ENCODE peak calls at places on chromosomes 5 and 9, in five cellular contexts. I is effector memory CD4-positive, alpha-beta T cell; T is neural progenitor cell; X is spleen; V is PC-9. Y is an unnamed sample.

GRCh38 chr9:36137392-36138004 is 965 bp downstream of the GLIPR2 start:
- DNase-seq in I (no peak), T (peak), X (no peak), V (no peak), Y (no peak)

GRCh38 chr9:4849364-4849763 is 56.6 kb downstream of the RCL1 start:
- DNase-seq in I (no peak), T (no peak), X (no peak), V (no peak), Y (no peak)

GRCh38 chr5:174503461-174504265 is 220.7 kb upstream of the MSX2 start:
- DNase-seq in I (no peak), T (no peak), X (no peak), V (peak), Y (no peak)

GRCh38 chr9:38039090-38039906 is 29.7 kb downstream of the SHB start:
- DNase-seq in I (no peak), T (no peak), X (no peak), V (peak), Y (no peak)

GRCh38 chr5:175465282-175465681 is 13.1 kb upstream of the SFXN1 start:
- DNase-seq in I (no peak), T (no peak), X (no peak), V (no peak), Y (no peak)

GRCh38 chr5:127960126-127960744 is 123.3 kb upstream of the SLC12A2 start:
- DNase-seq in I (no peak), T (no peak), X (no peak), V (no peak), Y (no peak)

GRCh38 chr5:170896779-170897178 is 35.0 kb downstream of the RANBP17 start:
- DNase-seq in I (no peak), T (peak), X (peak), V (no peak), Y (no peak)

GRCh38 chr9:130837002-130837511 is 2.0 kb downstream of the ABL1 start:
- DNase-seq in I (no peak), T (no peak), X (no peak), V (no peak), Y (no peak)

GRCh38 chr5:51468196-51468595 is 84.9 kb downstream of the ISL1 start:
- DNase-seq in I (no peak), T (peak), X (no peak), V (no peak), Y (no peak)

GRCh38 chr9:111366978-111367377 is 37.0 kb upstream of the OR2K2 start:
- DNase-seq in I (no peak), T (no peak), X (no peak), V (no peak), Y (no peak)

GRCh38 chr5:36392818-36393217 is 91.1 kb upstream of the RANBP3L start:
- DNase-seq in I (no peak), T (no peak), X (no peak), V (no peak), Y (no peak)

GRCh38 chr9:93464395-93464794 is 11.0 kb upstream of the FAM120AOS start:
- DNase-seq in I (no peak), T (no peak), X (no peak), V (no peak), Y (no peak)

GRCh38 chr9:130034570-130034969 is 8.4 kb downstream of the FNBP1 start:
- DNase-seq in I (no peak), T (no peak), X (no peak), V (no peak), Y (no peak)

GRCh38 chr5:60274704-60275103 is 381.2 kb upstream of the PDE4D start:
- DNase-seq in I (no peak), T (no peak), X (no peak), V (no peak), Y (no peak)
- H3K27ac ChIP-seq in I (no peak), T (no peak), X (no peak), V (no peak), Y (no peak)

GRCh38 chr5:123753349-123754166 is 241.6 kb downstream of the CSNK1G3 start:
- DNase-seq in I (no peak), T (no peak), X (no peak), V (no peak), Y (no peak)

GRCh38 chr5:123755587-123756324 is 243.8 kb downstream of the CSNK1G3 start:
- DNase-seq in I (no peak), T (no peak), X (no peak), V (no peak), Y (no peak)

GRCh38 chr5:123754903-123755302 is 242.9 kb downstream of the CSNK1G3 start:
- DNase-seq in I (no peak), T (no peak), X (no peak), V (no peak), Y (no peak)

GRCh38 chr5:123752576-123752975 is 240.6 kb downstream of the CSNK1G3 start:
- DNase-seq in I (no peak), T (no peak), X (no peak), V (no peak), Y (no peak)

GRCh38 chr5:123754167-123754840 is 242.3 kb downstream of the CSNK1G3 start:
- DNase-seq in I (no peak), T (no peak), X (no peak), V (no peak), Y (no peak)
- H3K27ac ChIP-seq in I (no peak), T (no peak), X (no peak), V (no peak), Y (no peak)

DNA sequence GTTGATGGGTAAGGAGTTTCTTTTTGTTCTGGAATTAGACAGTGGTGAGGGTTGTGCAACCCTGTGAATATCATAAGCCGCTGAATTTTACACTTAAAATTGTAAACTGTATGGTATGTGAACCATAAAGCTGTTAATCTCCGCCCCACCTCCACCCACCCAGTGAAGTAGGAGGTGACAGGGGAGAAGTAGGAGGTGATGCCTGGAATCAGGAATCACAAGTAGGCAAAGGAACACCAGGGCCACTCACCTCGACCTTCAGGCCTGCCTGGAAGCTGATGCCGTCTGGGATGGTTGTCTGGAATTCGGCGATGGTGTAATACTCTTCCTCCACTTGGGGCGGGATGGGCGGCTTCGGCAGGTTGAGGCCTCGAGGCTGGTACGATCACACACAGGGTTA is 62.3 kb upstream of the UBTD2 start:
- DNase-seq in I (no peak), T (no peak), X (no peak), V (no peak), Y (no peak)
- H3K27ac ChIP-seq in I (no peak), T (no peak), X (no peak), V (no peak), Y (no peak)

GRCh38 chr5:72137826-72138409 is 30.6 kb downstream of the MAP1B start:
- DNase-seq in I (no peak), T (no peak), X (no peak), V (no peak), Y (no peak)
- H3K27ac ChIP-seq in I (no peak), T (no peak), X (no peak), V (no peak), Y (no peak)

GRCh38 chr9:123309611-123310010 is 41.2 kb upstream of the STRBP start:
- DNase-seq in I (no peak), T (no peak), X (no peak), V (no peak), Y (no peak)

GRCh38 chr9:123311250-123311753 is 42.9 kb upstream of the STRBP start:
- DNase-seq in I (no peak), T (no peak), X (no peak), V (no peak), Y (no peak)

GRCh38 chr9:123312306-123312877 is 43.6 kb upstream of the CRB2 start:
- DNase-seq in I (no peak), T (no peak), X (no peak), V (no peak), Y (no peak)

GRCh38 chr9:123314617-123315016 is 41.4 kb upstream of the CRB2 start:
- DNase-seq in I (no peak), T (no peak), X (peak), V (no peak), Y (no peak)

GRCh38 chr9:123310551-123311249 is 42.3 kb upstream of the STRBP start:
- DNase-seq in I (no peak), T (no peak), X (no peak), V (no peak), Y (no peak)
- H3K27ac ChIP-seq in I (no peak), T (no peak), X (no peak), V (no peak), Y (no peak)

DNA sequence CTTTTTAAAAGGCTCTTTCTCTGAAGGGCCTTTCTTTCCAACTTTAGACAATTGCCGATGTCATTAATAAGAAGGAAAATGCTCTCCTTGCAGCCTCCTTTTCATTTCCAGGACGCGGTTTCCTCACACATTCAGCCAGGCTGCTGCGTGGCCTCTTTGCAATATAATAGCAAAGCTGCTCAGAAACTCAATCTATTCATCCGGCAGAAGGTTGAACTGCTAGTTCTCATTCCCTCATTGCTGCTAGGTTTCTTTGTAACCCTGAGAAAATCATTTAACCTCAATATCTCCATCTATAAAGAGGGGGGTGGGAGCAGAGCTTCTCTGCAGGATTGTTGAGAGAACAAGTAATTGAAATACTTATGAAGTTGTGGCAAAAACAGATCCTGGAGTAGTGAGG is 63.4 kb downstream of the NUDT12 start:
- DNase-seq in I (no peak), T (peak), X (no peak), V (no peak), Y (no peak)
- H3K27ac ChIP-seq in I (no peak), T (peak), X (no peak), V (no peak), Y (no peak)

GRCh38 chr5:177446184-177447065 is at the start of gene PRR7:
- DNase-seq in I (peak), T (peak), X (peak), V (no peak), Y (peak)
- H3K27ac ChIP-seq in I (peak), T (no peak), X (peak), V (peak), Y (no peak)